ENCODE peak calls at places on chromosomes 12 and 14, in eight cellular contexts. A is anterior cingulate cortex, M is IMR-90, Z is epithelial cell of esophagus, O is HTR-8/SVneo, S is M059J, P is T-helper 17 cell, E is memory B cell. G is an unnamed sample.

GRCh38 chr12:68767191-68767590 is 21.2 kb downstream of the SLC35E3 start:
- DNase-seq in A (no peak), M (no peak), Z (no peak), O (no peak), S (no peak), P (no peak), E (no peak), G (no peak)

GRCh38 chr14:58861546-58861945 is 223.8 kb downstream of the DACT1 start:
- DNase-seq in A (no peak), M (no peak), Z (no peak), O (no peak), S (no peak), P (no peak), E (no peak), G (no peak)

GRCh38 chr12:72207094-72207493 is 65.1 kb upstream of the TRHDE start:
- DNase-seq in A (no peak), M (no peak), Z (no peak), O (no peak), S (no peak), P (no peak), E (no peak), G (no peak)

GRCh38 chr14:77615231-77616132 is 955 bp downstream of the SPTLC2 start:
- DNase-seq in A (no peak), M (peak), Z (peak), O (no peak), S (peak), P (no peak), E (peak), G (no peak)

GRCh38 chr12:122023339-122024131 is 1.9 kb downstream of the BCL7A start:
- DNase-seq in A (peak), M (peak), Z (peak), O (peak), S (peak), P (no peak), E (no peak), G (no peak)

GRCh38 chr14:77590845-77591506 is 25.5 kb downstream of the SPTLC2 start:
- DNase-seq in A (no peak), M (no peak), Z (peak), O (no peak), S (no peak), P (no peak), E (no peak), G (no peak)

GRCh38 chr12:46771268-46771837 is 54.4 kb downstream of the SLC38A4 start:
- DNase-seq in A (no peak), M (peak), Z (no peak), O (no peak), S (peak), P (no peak), E (no peak), G (no peak)

GRCh38 chr14:52313493-52313881 is 625 bp upstream of the PTGER2 start:
- DNase-seq in A (no peak), M (peak), Z (no peak), O (no peak), S (no peak), P (no peak), E (no peak), G (no peak)

GRCh38 chr12:58710896-58711295 is 209.4 kb downstream of the LRIG3 start:
- DNase-seq in A (no peak), M (no peak), Z (no peak), O (no peak), S (no peak), P (no peak), E (no peak), G (no peak)

GRCh38 chr14:75561013-75561432 is 17.4 kb upstream of the FLVCR2 start:
- DNase-seq in A (peak), M (peak), Z (peak), O (peak), S (peak), P (peak), E (peak), G (no peak)

GRCh38 chr14:35495278-35495677 is 38.7 kb upstream of the INSM2 start:
- DNase-seq in A (no peak), M (no peak), Z (peak), O (no peak), S (no peak), P (no peak), E (no peak), G (no peak)

GRCh38 chr14:99556134-99556791 is 47.7 kb downstream of the CCDC85C start:
- DNase-seq in A (no peak), M (no peak), Z (no peak), O (no peak), S (no peak), P (no peak), E (no peak), G (no peak)

GRCh38 chr12:3032770-3033537 is 44.2 kb upstream of the TSPAN9 start:
- DNase-seq in A (no peak), M (no peak), Z (no peak), O (no peak), S (no peak), P (no peak), E (no peak), G (no peak)

GRCh38 chr14:55350461-55350860 is 61.2 kb downstream of the ATG14 start:
- DNase-seq in A (no peak), M (no peak), Z (no peak), O (no peak), S (no peak), P (no peak), E (no peak), G (no peak)

GRCh38 chr14:74368441-74368840 is 20.2 kb downstream of the VRTN start:
- DNase-seq in A (no peak), M (no peak), Z (no peak), O (no peak), S (no peak), P (no peak), E (no peak), G (no peak)

GRCh38 chr12:1806301-1807106 is 13.9 kb upstream of the LRTM2 start:
- DNase-seq in A (no peak), M (no peak), Z (no peak), O (no peak), S (no peak), P (no peak), E (no peak), G (no peak)

GRCh38 chr12:117564885-117565284 is 203.5 kb upstream of the NOS1 start:
- DNase-seq in A (no peak), M (no peak), Z (no peak), O (no peak), S (peak), P (no peak), E (no peak), G (no peak)

GRCh38 chr12:53185582-53186153 is 4.9 kb upstream of the CSAD start:
- DNase-seq in A (no peak), M (no peak), Z (no peak), O (no peak), S (no peak), P (no peak), E (no peak), G (no peak)

GRCh38 chr14:99093532-99094517 is 178.2 kb downstream of the BCL11B start:
- DNase-seq in A (no peak), M (no peak), Z (peak), O (no peak), S (no peak), P (no peak), E (no peak), G (no peak)